ENCODE peak calls at places on chromosomes 3 and 15, in ten cellular contexts. L is stimulated activated CD8-positive, alpha-beta memory T cell treated with anti-CD3 and anti-CD28 coated beads, Interleukin-15, amount 100 ng/mL, for 4 hours; T is T follicular helper cell; K is GM20000; E is AG09309; M is cortex of kidney; R is cardiac muscle cell; C is ELR; Y is GM18507; O is 8988T. V is an unnamed sample.

GRCh38 chr3:30455840-30456239 is 150.6 kb upstream of the TGFBR2 start:
- DNase-seq in C (no peak), Y (no peak), E (no peak), T (no peak), M (no peak), K (no peak), L (no peak), O (no peak), R (no peak), V (no peak)

GRCh38 chr3:105686324-105686897 is 182.4 kb downstream of the CBLB start:
- DNase-seq in M (no peak), K (peak), E (peak), Y (no peak), R (no peak), C (peak), O (no peak), T (no peak), L (no peak), V (peak)

GRCh38 chr15:68930268-68931022 is at the start of gene SPESP1:
- DNase-seq in Y (no peak), T (peak), R (no peak), C (peak), E (no peak), O (no peak), L (peak), M (no peak), K (no peak), V (no peak)

GRCh38 chr3:15753056-15753710 is 44.6 kb downstream of the ANKRD28 start:
- DNase-seq in Y (no peak), E (no peak), C (no peak), R (no peak), O (no peak), L (no peak), K (no peak), T (no peak), M (no peak), V (no peak)

GRCh38 chr3:160928183-160928718 is 172.2 kb downstream of the PPM1L start:
- DNase-seq in C (peak), L (no peak), M (no peak), E (no peak), O (no peak), R (no peak), T (no peak), K (no peak), Y (no peak), V (peak)

GRCh38 chr3:16392733-16393132 is 120.8 kb downstream of the RFTN1 start:
- DNase-seq in R (no peak), M (no peak), Y (no peak), O (no peak), L (no peak), T (no peak), K (no peak), E (no peak), C (no peak), V (no peak)

GRCh38 chr3:46702246-46703012 is 1.2 kb downstream of the TMIE start:
- DNase-seq in E (no peak), K (no peak), T (no peak), L (no peak), R (no peak), M (no peak), Y (no peak), O (no peak), C (no peak), V (no peak)

GRCh38 chr15:97502038-97502437 is 458.5 kb upstream of the ARRDC4 start:
- DNase-seq in C (peak), R (no peak), T (no peak), O (no peak), E (no peak), Y (no peak), M (no peak), L (no peak), K (no peak), V (no peak)

GRCh38 chr3:51955175-51955892 is at the start of gene GPR62:
- DNase-seq in C (no peak), O (peak), E (no peak), T (no peak), K (no peak), Y (no peak), M (no peak), L (no peak), R (no peak), V (no peak)

GRCh38 chr15:39466428-39466827 is 114.5 kb upstream of the THBS1 start:
- DNase-seq in M (no peak), Y (no peak), L (no peak), R (no peak), C (no peak), T (no peak), O (no peak), K (no peak), E (no peak), V (no peak)

GRCh38 chr15:64150236-64150578 is 1.3 kb upstream of the SNX22 start:
- DNase-seq in Y (no peak), L (no peak), T (no peak), C (no peak), M (no peak), O (no peak), K (peak), R (peak), E (no peak), V (no peak)

GRCh38 chr3:77161098-77161497 is 121.2 kb downstream of the ROBO2 start:
- DNase-seq in Y (no peak), E (no peak), M (no peak), T (no peak), L (no peak), R (no peak), K (no peak), C (no peak), O (no peak), V (no peak)

GRCh38 chr3:166444336-166444735 is 607.1 kb upstream of the BCHE start:
- DNase-seq in C (peak), E (no peak), Y (no peak), T (no peak), L (no peak), R (no peak), O (no peak), M (no peak), K (no peak), V (peak)

GRCh38 chr3:48222616-48223513 is at the start of gene CAMP:
- DNase-seq in O (no peak), Y (peak), R (no peak), L (no peak), E (peak), T (no peak), C (peak), K (peak), M (no peak), V (peak)

GRCh38 chr15:31352283-31352880 is 25.7 kb downstream of the KLF13 start:
- DNase-seq in Y (no peak), C (no peak), T (no peak), E (no peak), M (no peak), L (no peak), K (no peak), R (peak), O (no peak), V (peak)

GRCh38 chr15:83066034-83066760 is 855 bp downstream of the BTBD1 start:
- DNase-seq in T (no peak), L (no peak), R (no peak), C (peak), M (no peak), Y (no peak), O (no peak), E (no peak), K (peak), V (peak)

GRCh38 chr3:159929181-159929893 is 59.3 kb upstream of the IL12A start:
- DNase-seq in E (peak), T (no peak), R (no peak), C (peak), O (peak), K (peak), M (no peak), Y (peak), L (no peak), V (peak)

GRCh38 chr3:134362221-134362620 is 12.0 kb downstream of the AMOTL2 start:
- DNase-seq in L (no peak), C (no peak), Y (no peak), R (no peak), K (no peak), E (no peak), O (no peak), T (no peak), M (no peak), V (no peak)

GRCh38 chr3:155497930-155498647 is 204.6 kb upstream of the STRIT1 start:
- DNase-seq in T (no peak), L (no peak), O (no peak), R (no peak), E (peak), Y (no peak), K (no peak), M (no peak), C (peak), V (peak)

GRCh38 chr15:75364881-75365280 is 3.5 kb downstream of the MAN2C1 start:
- DNase-seq in Y (no peak), L (no peak), M (no peak), C (no peak), T (no peak), E (no peak), R (no peak), K (no peak), O (no peak), V (no peak)

GRCh38 chr3:187000711-187001151 is 70.4 kb downstream of the ST6GAL1 start:
- DNase-seq in T (no peak), L (no peak), C (no peak), K (peak), Y (no peak), O (no peak), M (no peak), R (no peak), E (no peak), V (no peak)

GRCh38 chr15:95990833-95991232 is 339.7 kb upstream of the NR2F2 start:
- DNase-seq in C (no peak), O (no peak), K (no peak), E (no peak), T (no peak), Y (no peak), R (no peak), M (no peak), L (peak), V (no peak)

GRCh38 chr3:46676601-46677071 is 16.8 kb downstream of the ALS2CL start:
- DNase-seq in E (no peak), C (no peak), T (no peak), K (no peak), Y (no peak), R (no peak), M (no peak), L (no peak), O (no peak), V (no peak)

GRCh38 chr3:52986938-52987337 is 58.9 kb downstream of the SFMBT1 start:
- DNase-seq in L (no peak), Y (no peak), E (no peak), O (no peak), M (no peak), K (no peak), T (no peak), R (peak), C (peak), V (no peak)

GRCh38 chr3:114809668-114810413 is 337.2 kb downstream of the ZBTB20 start:
- DNase-seq in Y (no peak), T (no peak), R (no peak), O (no peak), L (no peak), E (no peak), C (peak), K (peak), M (no peak), V (peak)

GRCh38 chr15:85771781-85772445 is 22.8 kb downstream of the KLHL25 start:
- DNase-seq in M (no peak), C (no peak), Y (no peak), K (no peak), L (no peak), E (peak), T (no peak), R (no peak), O (no peak), V (no peak)

GRCh38 chr3:113051827-113052226 is 61.0 kb downstream of the GTPBP8 start:
- DNase-seq in K (no peak), R (no peak), L (no peak), M (no peak), O (no peak), T (no peak), E (no peak), C (no peak), Y (no peak), V (no peak)